ENCODE peak calls at places on chromosomes 12 and 14, in six cellular contexts. One of them, this sample, is unnamed.

GRCh38 chr12:65300679-65301349 is 22.3 kb downstream of the MSRB3 start:
- DNase-seq in GM12878: no peak
- DNase-seq in GM12891: no peak
- DNase-seq in K562: peak; percentile 21
- DNase-seq in H1: no peak
- DNase-seq in HepG2: peak; percentile 34
- DNase-seq in this sample: no peak

GRCh38 chr12:10186299-10186698 is 7.5 kb downstream of the TMEM52B start:
- DNase-seq in GM12878: no peak
- DNase-seq in HepG2: no peak
- DNase-seq in K562: no peak
- DNase-seq in GM12891: no peak
- DNase-seq in H1: no peak
- DNase-seq in this sample: no peak

GRCh38 chr12:26116829-26117228 is 8.0 kb downstream of the BHLHE41 start:
- DNase-seq in K562: peak; percentile 17
- DNase-seq in HepG2: no peak
- DNase-seq in H1: no peak
- DNase-seq in GM12878: no peak
- DNase-seq in GM12891: no peak
- DNase-seq in this sample: no peak

GRCh38 chr12:27525373-27525772 is 1.4 kb downstream of the PPFIBP1 start:
- DNase-seq in GM12878: no peak
- DNase-seq in GM12891: no peak
- DNase-seq in K562: no peak
- DNase-seq in H1: no peak
- DNase-seq in HepG2: no peak
- DNase-seq in this sample: no peak

GRCh38 chr14:105251920-105252319 is 3.6 kb downstream of the BTBD6 start:
- DNase-seq in K562: no peak
- DNase-seq in H1: no peak
- DNase-seq in GM12878: no peak
- DNase-seq in HepG2: no peak
- DNase-seq in GM12891: no peak
- DNase-seq in this sample: no peak

GRCh38 chr12:27534060-27534764 is 10.2 kb downstream of the PPFIBP1 start:
- DNase-seq in K562: no peak
- DNase-seq in GM12891: no peak
- DNase-seq in H1: no peak
- DNase-seq in GM12878: peak; percentile 86
- DNase-seq in HepG2: no peak
- DNase-seq in this sample: no peak

GRCh38 chr12:13093191-13093849 is 10.1 kb downstream of the GSG1 start:
- DNase-seq in K562: no peak
- DNase-seq in HepG2: no peak
- DNase-seq in GM12878: no peak
- DNase-seq in GM12891: no peak
- DNase-seq in H1: no peak
- DNase-seq in this sample: no peak

GRCh38 chr12:56115329-56115728 is 1.1 kb upstream of the RPL41 start:
- DNase-seq in HepG2: no peak
- DNase-seq in K562: no peak
- DNase-seq in GM12891: no peak
- DNase-seq in GM12878: no peak
- DNase-seq in H1: no peak
- DNase-seq in this sample: no peak

GRCh38 chr14:96698846-96699543 is 98.2 kb upstream of the VRK1 start:
- DNase-seq in K562: peak; percentile 47
- DNase-seq in HepG2: no peak
- DNase-seq in GM12878: peak; percentile 86
- DNase-seq in GM12891: no peak
- DNase-seq in H1: no peak
- DNase-seq in this sample: peak; percentile 40

GRCh38 chr12:56632701-56633464 is 2.8 kb upstream of the BAZ2A start:
- DNase-seq in GM12891: no peak
- DNase-seq in H1: no peak
- DNase-seq in HepG2: no peak
- DNase-seq in K562: no peak
- DNase-seq in GM12878: no peak
- DNase-seq in this sample: no peak

GRCh38 chr14:95250936-95251335 is 68.8 kb downstream of the CLMN start:
- DNase-seq in GM12891: no peak
- DNase-seq in K562: no peak
- DNase-seq in H1: no peak
- DNase-seq in HepG2: no peak
- DNase-seq in GM12878: no peak
- DNase-seq in this sample: no peak

GRCh38 chr12:120826335-120826734 is 77.8 kb downstream of the SPPL3 start:
- DNase-seq in HepG2: no peak
- DNase-seq in GM12891: no peak
- DNase-seq in K562: no peak
- DNase-seq in GM12878: no peak
- DNase-seq in H1: no peak
- DNase-seq in this sample: no peak

GRCh38 chr14:50318031-50318626 is 6.0 kb downstream of the DMAC2L start:
- DNase-seq in H1: no peak
- DNase-seq in GM12891: no peak
- DNase-seq in GM12878: no peak
- DNase-seq in K562: no peak
- DNase-seq in HepG2: peak; percentile 27
- DNase-seq in this sample: no peak

GRCh38 chr14:52950410-52950897 is 396 bp downstream of the FERMT2 start:
- DNase-seq in H1: no peak
- DNase-seq in GM12878: no peak
- DNase-seq in HepG2: peak; percentile 22
- DNase-seq in K562: peak; percentile 4
- DNase-seq in GM12891: no peak
- DNase-seq in this sample: no peak

GRCh38 chr12:39824505-39825198 is 205.0 kb upstream of the ABCD2 start:
- DNase-seq in K562: no peak
- DNase-seq in HepG2: peak; percentile 6
- DNase-seq in H1: no peak
- DNase-seq in GM12891: no peak
- DNase-seq in GM12878: no peak
- DNase-seq in this sample: no peak

GRCh38 chr14:91912035-91912434 is 35.5 kb downstream of the FBLN5 start:
- DNase-seq in GM12878: no peak
- DNase-seq in GM12891: no peak
- DNase-seq in H1: no peak
- DNase-seq in K562: no peak
- DNase-seq in HepG2: no peak
- DNase-seq in this sample: no peak

GRCh38 chr12:62658910-62659309 is 192.3 kb downstream of the MON2 start:
- DNase-seq in GM12891: no peak
- DNase-seq in K562: no peak
- DNase-seq in HepG2: no peak
- DNase-seq in H1: no peak
- DNase-seq in GM12878: no peak
- DNase-seq in this sample: no peak

DNA sequence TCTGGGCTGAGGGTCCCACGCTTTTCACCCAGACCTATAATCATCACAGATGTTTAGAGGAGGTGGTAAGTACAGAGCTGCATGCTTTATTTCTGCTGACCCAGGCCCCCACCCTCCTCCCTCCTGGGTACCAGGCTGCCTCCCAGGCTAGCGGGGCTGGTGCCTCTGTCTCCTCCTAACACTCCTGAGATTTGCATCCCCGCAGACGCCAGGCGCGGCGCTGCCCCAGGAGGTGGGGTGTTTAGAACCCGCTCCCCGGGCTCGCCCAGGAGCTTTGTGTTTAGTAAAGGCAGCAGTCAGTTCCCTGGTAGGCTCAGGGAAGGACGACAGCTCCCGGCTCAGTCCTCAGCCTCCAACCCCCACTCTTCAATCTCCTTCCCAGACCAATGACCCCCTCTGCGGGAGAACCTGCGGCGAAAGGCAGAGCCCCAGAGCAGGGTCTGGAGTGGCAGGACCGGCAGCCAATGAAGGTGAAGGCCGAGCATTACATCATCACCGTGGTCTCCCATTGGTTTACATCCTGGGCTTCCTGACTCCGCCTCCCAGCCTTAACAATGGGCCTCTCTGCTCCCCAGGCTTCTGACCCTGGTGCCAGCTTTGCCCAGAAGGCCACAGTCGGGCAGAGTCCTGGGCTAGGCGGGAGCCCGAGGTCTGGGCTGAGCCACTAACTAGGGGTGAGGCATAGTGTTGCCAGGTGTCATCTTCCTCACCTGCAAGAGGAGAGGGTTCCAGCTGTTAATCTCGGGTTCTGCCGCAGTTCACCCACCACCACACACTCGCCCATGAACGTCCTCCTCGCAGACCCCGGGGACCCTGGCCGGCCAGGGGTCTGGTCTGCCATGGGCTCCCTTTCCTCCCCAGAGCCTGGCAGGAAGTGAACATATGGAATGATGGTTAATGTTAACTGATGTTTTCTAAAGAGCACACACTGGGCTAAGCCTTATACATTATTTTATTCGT is 57.5 kb downstream of the CALM1 start:
- DNase-seq in GM12891: no peak
- DNase-seq in K562: peak; percentile 97
- DNase-seq in H1: peak; percentile 89
- DNase-seq in HepG2: peak; percentile 33
- DNase-seq in GM12878: no peak
- DNase-seq in this sample: no peak
- TF ChIP-seq POLR2AphosphoS5 in GM12891: no peak
- TF ChIP-seq POLR2AphosphoS5 in K562: no peak
- TF ChIP-seq POLR2AphosphoS5 in H1: peak; percentile 74
- TF ChIP-seq POLR2AphosphoS5 in HepG2: no peak
- TF ChIP-seq POLR2AphosphoS5 in GM12878: no peak
- TF ChIP-seq POLR2AphosphoS5 in this sample: no peak

GRCh38 chr12:53231859-53232640 is at the start of gene RARG:
- DNase-seq in K562: peak; percentile 75
- DNase-seq in GM12878: no peak
- DNase-seq in GM12891: peak; percentile 57
- DNase-seq in HepG2: no peak
- DNase-seq in H1: no peak
- DNase-seq in this sample: peak; percentile 58
- TF ChIP-seq POLR2A in K562: no peak
- TF ChIP-seq POLR2A in GM12878: no peak
- TF ChIP-seq POLR2A in GM12891: no peak
- TF ChIP-seq POLR2A in HepG2: no peak
- TF ChIP-seq POLR2A in H1: no peak
- TF ChIP-seq POLR2A in this sample: no peak

DNA sequence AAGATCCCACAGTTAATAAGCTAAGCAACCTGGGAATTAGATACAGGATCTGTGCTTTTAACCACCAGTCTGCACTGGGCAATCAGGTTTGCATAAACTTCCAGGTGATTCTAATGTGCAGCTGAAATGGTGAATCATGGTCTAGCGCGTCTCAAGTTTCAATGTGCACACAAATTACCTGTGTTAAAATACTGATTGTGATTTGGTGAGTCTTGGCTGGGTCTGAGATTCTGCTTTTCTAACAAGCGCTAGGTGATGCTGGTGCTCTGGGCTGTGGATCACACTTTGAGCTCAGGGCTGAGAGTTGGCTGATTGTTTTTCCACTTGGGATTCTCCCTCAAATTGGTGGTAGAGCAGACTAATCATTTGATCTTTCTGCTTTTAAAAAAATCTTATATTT is 124.8 kb downstream of the C12orf75 start:
- DNase-seq in GM12878: no peak
- DNase-seq in HepG2: no peak
- DNase-seq in H1: no peak
- DNase-seq in K562: no peak
- DNase-seq in GM12891: no peak
- DNase-seq in this sample: no peak
- TF ChIP-seq TAF1 in GM12878: no peak
- TF ChIP-seq TAF1 in HepG2: no peak
- TF ChIP-seq TAF1 in H1: no peak
- TF ChIP-seq TAF1 in K562: no peak
- TF ChIP-seq TAF1 in GM12891: no peak
- TF ChIP-seq TAF1 in this sample: no peak

DNA sequence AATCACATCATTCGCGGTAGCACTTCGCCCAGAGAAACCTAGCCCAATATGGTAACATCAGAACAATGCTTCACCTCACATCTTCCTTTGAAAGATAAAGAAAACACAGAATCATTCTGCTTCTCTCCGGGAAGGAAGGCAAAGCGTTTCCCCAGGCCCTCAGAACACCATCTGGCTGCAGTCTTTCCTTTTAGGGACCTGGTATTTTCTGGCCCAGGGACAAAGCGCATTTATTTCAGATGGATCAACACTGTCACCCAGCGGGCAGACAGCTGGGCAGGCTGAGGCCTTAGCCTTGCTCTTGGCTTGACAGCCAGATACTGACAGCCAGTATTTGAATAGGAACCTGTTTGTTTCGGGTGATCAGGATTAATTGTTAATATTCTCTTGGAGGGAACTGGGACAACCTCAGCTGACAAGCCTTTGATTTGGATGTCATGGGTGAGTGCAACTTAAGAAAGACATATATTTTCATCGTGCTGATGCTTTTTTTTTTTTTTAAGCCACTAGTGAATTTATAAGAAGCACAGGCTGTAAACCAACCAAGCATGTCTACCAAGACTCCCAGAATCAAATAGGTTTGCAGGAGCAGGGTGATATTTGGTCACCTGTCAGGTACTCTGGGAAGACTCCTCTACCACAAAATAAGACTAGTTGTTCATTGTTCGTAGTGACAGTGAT is 118.9 kb downstream of the VEZT start:
- DNase-seq in GM12891: no peak
- DNase-seq in K562: no peak
- DNase-seq in HepG2: peak; percentile 86
- DNase-seq in H1: peak; percentile 78
- DNase-seq in GM12878: no peak
- DNase-seq in this sample: no peak
- TF ChIP-seq POLR2AphosphoS5 in GM12891: no peak
- TF ChIP-seq POLR2AphosphoS5 in K562: no peak
- TF ChIP-seq POLR2AphosphoS5 in HepG2: no peak
- TF ChIP-seq POLR2AphosphoS5 in H1: no peak
- TF ChIP-seq POLR2AphosphoS5 in GM12878: no peak
- TF ChIP-seq POLR2AphosphoS5 in this sample: no peak

GRCh38 chr14:93892505-93892839 is 34.7 kb upstream of the FAM181A start:
- DNase-seq in H1: no peak
- DNase-seq in GM12878: no peak
- DNase-seq in GM12891: no peak
- DNase-seq in HepG2: no peak
- DNase-seq in K562: no peak
- DNase-seq in this sample: no peak
- TF ChIP-seq POLR2A in H1: no peak
- TF ChIP-seq POLR2A in GM12878: no peak
- TF ChIP-seq POLR2A in GM12891: no peak
- TF ChIP-seq POLR2A in HepG2: no peak
- TF ChIP-seq POLR2A in K562: no peak
- TF ChIP-seq POLR2A in this sample: no peak

GRCh38 chr14:71070169-71070568 is 162.9 kb downstream of the PCNX1 start:
- DNase-seq in GM12891: no peak
- DNase-seq in H1: no peak
- DNase-seq in HepG2: no peak
- DNase-seq in K562: no peak
- DNase-seq in GM12878: no peak
- DNase-seq in this sample: no peak
- TF ChIP-seq TAF1 in GM12891: no peak
- TF ChIP-seq TAF1 in H1: no peak
- TF ChIP-seq TAF1 in HepG2: no peak
- TF ChIP-seq TAF1 in K562: no peak
- TF ChIP-seq TAF1 in GM12878: no peak
- TF ChIP-seq TAF1 in this sample: no peak

This sample was measured in GM12892.